ENCODE peak calls at places on chromosome 6, in ten cellular contexts. E is CD8-positive, alpha-beta T cell; X is A549; G is right lobe of liver; V is psoas muscle; T is tibial nerve; S is tibial artery; W is colonic mucosa; K is right atrium auricular region; M is RWPE1. D is an unnamed sample.

GRCh38 chr6:129859524-129859923 is 1.6 kb downstream of the TMEM244 start:
- DNase-seq in K (no peak), V (no peak), S (no peak), M (no peak), X (no peak), W (no peak), G (no peak), T (no peak), E (no peak), D (no peak)

GRCh38 chr6:169810066-169810989 is 58.9 kb downstream of the ERMARD start:
- DNase-seq in T (no peak), G (no peak), X (no peak), K (no peak), V (no peak), E (no peak), W (peak), M (no peak), S (no peak), D (peak)

GRCh38 chr6:30687659-30688431 is 1.4 kb upstream of the PPP1R18 start:
- DNase-seq in E (no peak), V (peak), S (peak), T (peak), G (no peak), X (no peak), K (no peak), W (peak), M (no peak), D (no peak)

GRCh38 chr6:42365021-42365420 is 86.7 kb downstream of the TRERF1 start:
- DNase-seq in K (no peak), M (no peak), E (peak), T (no peak), S (no peak), V (no peak), W (no peak), G (no peak), X (no peak), D (no peak)

GRCh38 chr6:2081155-2082138 is 164.0 kb downstream of the GMDS start:
- DNase-seq in E (no peak), T (no peak), X (no peak), S (no peak), W (no peak), M (no peak), K (no peak), V (no peak), G (no peak), D (no peak)

GRCh38 chr6:53159558-53159957 is 10.9 kb upstream of the GCM1 start:
- DNase-seq in W (no peak), G (no peak), X (peak), S (no peak), M (peak), V (no peak), K (no peak), T (no peak), E (no peak), D (no peak)

GRCh38 chr6:159602370-159603185 is 90.5 kb downstream of the SOD2 start:
- DNase-seq in K (no peak), T (no peak), E (no peak), G (no peak), W (no peak), X (no peak), S (no peak), M (no peak), V (no peak), D (no peak)

GRCh38 chr6:43768506-43768860 is 1.5 kb upstream of the VEGFA start:
- DNase-seq in W (no peak), V (no peak), X (no peak), K (no peak), E (no peak), M (no peak), G (no peak), S (no peak), T (no peak), D (no peak)

GRCh38 chr6:11744753-11745152 is 33.9 kb downstream of the ADTRP start:
- DNase-seq in W (peak), K (peak), T (peak), E (no peak), M (no peak), S (peak), G (peak), X (no peak), V (peak), D (no peak)

GRCh38 chr6:108127826-108128225 is 38.0 kb upstream of the NR2E1 start:
- DNase-seq in M (no peak), V (no peak), T (no peak), S (no peak), K (no peak), E (no peak), G (no peak), X (peak), W (no peak), D (no peak)

GRCh38 chr6:45496085-45496433 is 118.3 kb upstream of the SUPT3H start:
- DNase-seq in K (no peak), S (no peak), W (no peak), E (no peak), M (no peak), G (no peak), T (no peak), V (no peak), X (no peak), D (no peak)

GRCh38 chr6:135675862-135676261 is 175.6 kb upstream of the PDE7B start:
- DNase-seq in T (peak), W (no peak), M (peak), K (no peak), E (no peak), X (peak), G (no peak), V (no peak), S (no peak), D (no peak)

GRCh38 chr6:25815194-25815593 is 16.7 kb downstream of the SLC17A1 start:
- DNase-seq in E (no peak), G (no peak), V (no peak), W (no peak), X (no peak), K (no peak), M (no peak), T (no peak), S (no peak), D (no peak)

GRCh38 chr6:109669811-109670210 is 21.2 kb downstream of the AK9 start:
- DNase-seq in W (no peak), T (no peak), V (no peak), M (no peak), K (no peak), E (no peak), S (no peak), X (no peak), G (no peak), D (no peak)

GRCh38 chr6:134464690-134465411 is 146.9 kb upstream of the SGK1 start:
- DNase-seq in G (no peak), T (no peak), E (no peak), W (no peak), V (peak), K (no peak), X (peak), S (no peak), M (peak), D (no peak)

GRCh38 chr6:105258816-105259215 is 79.0 kb upstream of the POPDC3 start:
- DNase-seq in M (no peak), X (no peak), G (no peak), K (no peak), W (no peak), T (no peak), V (no peak), S (no peak), E (no peak), D (no peak)

GRCh38 chr6:29477923-29478450 is 9.8 kb downstream of the MAS1L start:
- DNase-seq in X (no peak), M (no peak), E (no peak), T (no peak), G (no peak), V (no peak), W (no peak), K (no peak), S (no peak), D (peak)

GRCh38 chr6:6287415-6287814 is 33.0 kb downstream of the F13A1 start:
- DNase-seq in W (no peak), G (no peak), K (no peak), S (no peak), M (no peak), E (no peak), V (no peak), T (no peak), X (no peak), D (no peak)

GRCh38 chr6:137967689-137968467 is 100.8 kb downstream of the TNFAIP3 start:
- DNase-seq in G (no peak), E (no peak), S (no peak), W (no peak), M (no peak), K (no peak), X (no peak), T (no peak), V (no peak), D (no peak)

GRCh38 chr6:49713346-49713745 is at the start of gene CRISP2:
- DNase-seq in W (no peak), V (no peak), T (no peak), K (no peak), X (no peak), G (no peak), E (no peak), M (no peak), S (no peak), D (no peak)

GRCh38 chr6:44117397-44118128 is 9.7 kb downstream of the MRPL14 start:
- DNase-seq in M (peak), S (no peak), T (no peak), K (no peak), W (no peak), V (no peak), G (no peak), X (no peak), E (no peak), D (no peak)

GRCh38 chr6:135438907-135439535 is 58.5 kb downstream of the AHI1 start:
- DNase-seq in G (no peak), K (no peak), M (peak), S (no peak), X (no peak), T (no peak), W (no peak), V (no peak), E (no peak), D (no peak)

GRCh38 chr6:146985111-146985510 is 219.1 kb upstream of the STXBP5 start:
- DNase-seq in S (no peak), K (no peak), G (no peak), W (peak), E (no peak), X (peak), T (no peak), V (no peak), M (no peak), D (no peak)

GRCh38 chr6:30259140-30260035 is 46.2 kb upstream of the TRIM26 start:
- DNase-seq in T (peak), X (peak), G (peak), E (peak), S (peak), K (peak), M (peak), V (peak), W (peak), D (peak)

GRCh38 chr6:111256646-111257045 is 169.3 kb downstream of the SLC16A10 start:
- DNase-seq in E (no peak), M (no peak), V (no peak), X (no peak), W (no peak), G (no peak), S (no peak), K (no peak), T (no peak), D (no peak)

GRCh38 chr6:121531658-121532167 is 96.3 kb downstream of the GJA1 start:
- DNase-seq in X (no peak), M (no peak), T (no peak), S (no peak), G (no peak), E (no peak), K (no peak), W (no peak), V (no peak), D (no peak)

GRCh38 chr6:155351273-155352129 is 37.2 kb upstream of the TFB1M start:
- DNase-seq in M (no peak), T (no peak), S (no peak), V (no peak), X (no peak), W (no peak), K (no peak), E (no peak), G (no peak), D (no peak)

GRCh38 chr6:155349956-155350355 is 35.7 kb upstream of the TFB1M start:
- DNase-seq in S (no peak), X (no peak), V (no peak), W (no peak), M (no peak), K (no peak), T (no peak), E (no peak), G (no peak), D (no peak)

GRCh38 chr6:155352130-155352420 is 37.8 kb upstream of the TFB1M start:
- DNase-seq in S (no peak), M (no peak), X (no peak), T (no peak), V (no peak), W (no peak), G (no peak), E (no peak), K (no peak), D (no peak)

GRCh38 chr6:155352812-155353211 is 38.5 kb upstream of the TFB1M start:
- DNase-seq in X (no peak), M (no peak), G (no peak), E (no peak), T (no peak), V (no peak), W (no peak), K (no peak), S (no peak), D (no peak)

GRCh38 chr6:155354167-155354566 is 39.9 kb upstream of the TFB1M start:
- DNase-seq in X (no peak), T (no peak), G (no peak), S (no peak), E (no peak), W (no peak), K (no peak), M (no peak), V (no peak), D (no peak)
- H3K27ac ChIP-seq in X (no peak), T (no peak), G (no peak), S (no peak), E (no peak), W (no peak), K (no peak), M (no peak), V (no peak), D (no peak)

GRCh38 chr6:117550618-117551242 is 51.6 kb downstream of the GOPC start:
- DNase-seq in K (no peak), E (no peak), W (no peak), S (no peak), M (no peak), V (no peak), T (no peak), X (no peak), G (no peak), D (no peak)

GRCh38 chr6:117547688-117548621 is 54.4 kb downstream of the GOPC start:
- DNase-seq in G (peak), M (no peak), K (peak), W (peak), V (peak), T (peak), X (no peak), E (peak), S (peak), D (no peak)

GRCh38 chr6:117550078-117550600 is 52.2 kb downstream of the GOPC start:
- DNase-seq in V (no peak), X (no peak), K (no peak), M (no peak), W (no peak), G (no peak), S (no peak), T (no peak), E (no peak), D (no peak)

GRCh38 chr6:117548797-117549301 is 53.5 kb downstream of the GOPC start:
- DNase-seq in S (no peak), V (no peak), M (peak), G (no peak), X (no peak), T (no peak), E (peak), K (no peak), W (no peak), D (no peak)

GRCh38 chr6:117549606-117550005 is 52.7 kb downstream of the GOPC start:
- DNase-seq in T (no peak), E (peak), V (no peak), X (no peak), G (no peak), S (no peak), W (no peak), M (no peak), K (no peak), D (no peak)
- H3K27ac ChIP-seq in T (no peak), E (peak), V (peak), X (peak), G (no peak), S (no peak), W (no peak), M (no peak), K (no peak), D (no peak)

GRCh38 chr6:15434823-15435380 is 189.0 kb downstream of the JARID2 start:
- DNase-seq in M (no peak), K (no peak), V (no peak), G (no peak), S (no peak), E (no peak), T (no peak), W (no peak), X (no peak), D (no peak)
- H3K27ac ChIP-seq in M (no peak), K (no peak), V (no peak), G (no peak), S (no peak), E (no peak), T (no peak), W (no peak), X (no peak), D (no peak)

GRCh38 chr6:90256698-90257485 is 39.8 kb downstream of the BACH2 start:
- DNase-seq in X (no peak), E (no peak), T (no peak), G (no peak), K (no peak), W (no peak), M (no peak), S (no peak), V (no peak), D (no peak)
- H3K27ac ChIP-seq in X (no peak), E (peak), T (no peak), G (no peak), K (no peak), W (no peak), M (no peak), S (no peak), V (no peak), D (no peak)

GRCh38 chr6:156507656-156508055 is 269.5 kb upstream of the ARID1B start:
- DNase-seq in E (no peak), M (no peak), G (no peak), X (no peak), T (no peak), S (no peak), V (no peak), K (no peak), W (no peak), D (no peak)
- H3K27ac ChIP-seq in E (no peak), M (no peak), G (no peak), X (no peak), T (no peak), S (no peak), V (no peak), K (no peak), W (no peak), D (no peak)

GRCh38 chr6:32814145-32814544 is 2.7 kb downstream of the HLA-DOB start:
- DNase-seq in S (no peak), V (no peak), W (no peak), M (peak), T (no peak), K (no peak), G (no peak), X (no peak), E (no peak), D (peak)
- H3K27ac ChIP-seq in S (no peak), V (no peak), W (no peak), M (no peak), T (no peak), K (no peak), G (no peak), X (no peak), E (no peak), D (no peak)

GRCh38 chr6:160791981-160792418 is 90.0 kb downstream of the PLG start:
- DNase-seq in T (no peak), K (no peak), S (no peak), W (no peak), E (no peak), X (no peak), G (no peak), M (peak), V (no peak), D (no peak)
- H3K27ac ChIP-seq in T (no peak), K (no peak), S (no peak), W (no peak), E (no peak), X (no peak), G (no peak), M (no peak), V (no peak), D (no peak)

GRCh38 chr6:24492475-24492874 is 2.3 kb upstream of the ALDH5A1 start:
- DNase-seq in M (no peak), X (no peak), G (no peak), S (no peak), W (peak), V (no peak), T (no peak), E (no peak), K (peak), D (no peak)

GRCh38 chr6:24493945-24494725 is 634 bp upstream of the ALDH5A1 start:
- DNase-seq in G (no peak), M (no peak), E (no peak), V (no peak), X (no peak), S (no peak), T (no peak), K (peak), W (no peak), D (no peak)

GRCh38 chr6:24497254-24497989 is 2.7 kb downstream of the ALDH5A1 start:
- DNase-seq in T (no peak), M (no peak), K (peak), E (no peak), X (no peak), V (no peak), G (no peak), S (no peak), W (no peak), D (no peak)

GRCh38 chr6:24495516-24495847 is 713 bp downstream of the ALDH5A1 start:
- DNase-seq in G (peak), X (peak), V (peak), K (peak), M (no peak), S (peak), T (peak), E (peak), W (peak), D (no peak)

GRCh38 chr6:24494726-24495515 is at the start of gene ALDH5A1:
- DNase-seq in M (peak), T (peak), K (peak), X (peak), E (peak), S (peak), G (peak), W (peak), V (peak), D (no peak)
- H3K27ac ChIP-seq in M (no peak), T (peak), K (peak), X (peak), E (peak), S (peak), G (peak), W (peak), V (peak), D (peak)

GRCh38 chr6:57301755-57302154 is 15.7 kb upstream of the PRIM2 start:
- DNase-seq in K (no peak), X (no peak), S (no peak), V (no peak), T (no peak), E (no peak), W (no peak), G (no peak), M (no peak), D (no peak)
- H3K27ac ChIP-seq in K (no peak), X (no peak), S (no peak), V (no peak), T (no peak), E (no peak), W (no peak), G (no peak), M (no peak), D (peak)